ENCODE peak calls at places on chromosomes 3 and 15, in five cellular contexts. W is K562, K is HepG2, M is A549, Y is GM12878. I is an unnamed sample.
A peak's percentile ranks its signal among the peaks of the same experiment; 100 is the strongest.

GRCh38 chr3:173932624-173933023 is 535.1 kb downstream of the NLGN1 start:
- DNase-seq in W (no peak), K (no peak), M (no peak), Y (no peak), I (no peak)

GRCh38 chr3:35537265-35537664 is 102.1 kb upstream of the ARPP21 start:
- DNase-seq in W (no peak), K (no peak), M (peak; percentile 2), Y (no peak), I (no peak)

GRCh38 chr3:126024049-126024854 is 55.3 kb downstream of the ROPN1B start:
- DNase-seq in W (no peak), K (no peak), M (no peak), Y (no peak), I (no peak)

GRCh38 chr3:46609074-46609735 is 3.1 kb upstream of the FAM240A start:
- DNase-seq in W (no peak), K (no peak), M (no peak), Y (no peak), I (no peak)

GRCh38 chr15:74203914-74204431 is 1.4 kb upstream of the STRA6 start:
- DNase-seq in W (peak; percentile 29), K (no peak), M (no peak), Y (no peak), I (no peak)

GRCh38 chr3:45048244-45048643 is 22.1 kb downstream of the CLEC3B start:
- DNase-seq in W (no peak), K (no peak), M (no peak), Y (no peak), I (no peak)

GRCh38 chr3:171548918-171549317 is 88.7 kb upstream of the TNIK start:
- DNase-seq in W (no peak), K (peak; percentile 44), M (no peak), Y (no peak), I (no peak)

GRCh38 chr3:2714856-2715255 is 395.3 kb downstream of the IL5RA start:
- DNase-seq in W (no peak), K (no peak), M (no peak), Y (no peak), I (peak; percentile 2)

GRCh38 chr3:101261506-101261905 is 58.9 kb downstream of the IMPG2 start:
- DNase-seq in W (no peak), K (no peak), M (no peak), Y (no peak), I (no peak)

GRCh38 chr3:48656061-48656840 is 6.4 kb downstream of the CELSR3 start:
- DNase-seq in W (no peak), K (peak; percentile 35), M (peak; percentile 81), Y (no peak), I (peak; percentile 78)

GRCh38 chr15:33031324-33031736 is 163.2 kb downstream of the FMN1 start:
- DNase-seq in W (no peak), K (no peak), M (no peak), Y (no peak), I (no peak)

GRCh38 chr15:36254446-36254845 is 325.0 kb upstream of the CDIN1 start:
- DNase-seq in W (no peak), K (no peak), M (no peak), Y (no peak), I (no peak)

GRCh38 chr3:170741756-170742530 is 128.1 kb downstream of the RPL22L1 start:
- DNase-seq in W (no peak), K (no peak), M (no peak), Y (no peak), I (no peak)

GRCh38 chr3:115518100-115518852 is 105.0 kb upstream of the GAP43 start:
- DNase-seq in W (no peak), K (no peak), M (peak; percentile 14), Y (no peak), I (no peak)

GRCh38 chr15:61441901-61442300 is 212.8 kb upstream of the RORA start:
- DNase-seq in W (no peak), K (no peak), M (no peak), Y (no peak), I (no peak)

GRCh38 chr3:49017978-49018706 is at the start of gene DALRD3:
- DNase-seq in W (peak; percentile 78), K (peak; percentile 72), M (peak; percentile 72), Y (no peak), I (peak; percentile 84)

GRCh38 chr15:52252781-52253180 is 42.8 kb downstream of the MYO5C start:
- DNase-seq in W (no peak), K (peak; percentile 35), M (peak; percentile 91), Y (no peak), I (peak; percentile 41)

GRCh38 chr15:76588811-76589747 is 252.5 kb downstream of the ISL2 start:
- DNase-seq in W (no peak), K (no peak), M (peak; percentile 11), Y (no peak), I (peak; percentile 0)

GRCh38 chr3:106114220-106114619 is 245.4 kb upstream of the CBLB start:
- DNase-seq in W (no peak), K (no peak), M (peak; percentile 71), Y (no peak), I (no peak)

GRCh38 chr15:99564221-99565030 is 1.4 kb upstream of the MEF2A start:
- DNase-seq in W (no peak), K (peak; percentile 36), M (no peak), Y (peak; percentile 50), I (peak; percentile 69)

GRCh38 chr15:38562278-38562677 is 2.3 kb downstream of the RASGRP1 start:
- DNase-seq in W (no peak), K (no peak), M (no peak), Y (no peak), I (no peak)

GRCh38 chr3:188947401-188947982 is 224.3 kb upstream of the TPRG1 start:
- DNase-seq in W (peak; percentile 27), K (no peak), M (peak; percentile 86), Y (no peak), I (peak; percentile 15)

GRCh38 chr15:100918034-100918689 is 995 bp upstream of the LRRK1 start:
- DNase-seq in W (peak; percentile 80), K (peak; percentile 8), M (peak; percentile 92), Y (no peak), I (peak; percentile 94)

DNA sequence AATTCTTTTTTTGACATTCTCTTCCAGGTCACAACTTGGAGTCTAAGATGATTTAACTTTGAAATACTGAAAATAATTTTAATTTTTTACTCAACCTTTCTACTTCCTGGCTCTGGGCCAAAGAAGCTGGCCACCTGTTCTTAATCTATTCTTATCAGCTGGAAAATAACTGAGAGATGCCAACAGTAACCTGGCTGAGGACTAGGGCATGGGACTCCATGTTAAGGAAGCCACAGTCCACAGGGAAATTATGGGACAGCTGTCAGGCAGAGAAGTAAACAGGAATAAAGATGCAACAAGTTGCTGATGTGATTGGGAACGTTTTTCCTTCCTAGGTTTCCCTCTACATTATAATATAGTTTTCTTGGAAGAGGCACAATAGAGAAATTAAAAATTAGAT is 84.7 kb upstream of the CPNE4 start:
- DNase-seq in W (no peak), K (no peak), M (no peak), Y (no peak), I (no peak)
- TF ChIP-seq POLR2A in W (no peak), K (no peak), M (no peak), Y (no peak), I (no peak)

DNA sequence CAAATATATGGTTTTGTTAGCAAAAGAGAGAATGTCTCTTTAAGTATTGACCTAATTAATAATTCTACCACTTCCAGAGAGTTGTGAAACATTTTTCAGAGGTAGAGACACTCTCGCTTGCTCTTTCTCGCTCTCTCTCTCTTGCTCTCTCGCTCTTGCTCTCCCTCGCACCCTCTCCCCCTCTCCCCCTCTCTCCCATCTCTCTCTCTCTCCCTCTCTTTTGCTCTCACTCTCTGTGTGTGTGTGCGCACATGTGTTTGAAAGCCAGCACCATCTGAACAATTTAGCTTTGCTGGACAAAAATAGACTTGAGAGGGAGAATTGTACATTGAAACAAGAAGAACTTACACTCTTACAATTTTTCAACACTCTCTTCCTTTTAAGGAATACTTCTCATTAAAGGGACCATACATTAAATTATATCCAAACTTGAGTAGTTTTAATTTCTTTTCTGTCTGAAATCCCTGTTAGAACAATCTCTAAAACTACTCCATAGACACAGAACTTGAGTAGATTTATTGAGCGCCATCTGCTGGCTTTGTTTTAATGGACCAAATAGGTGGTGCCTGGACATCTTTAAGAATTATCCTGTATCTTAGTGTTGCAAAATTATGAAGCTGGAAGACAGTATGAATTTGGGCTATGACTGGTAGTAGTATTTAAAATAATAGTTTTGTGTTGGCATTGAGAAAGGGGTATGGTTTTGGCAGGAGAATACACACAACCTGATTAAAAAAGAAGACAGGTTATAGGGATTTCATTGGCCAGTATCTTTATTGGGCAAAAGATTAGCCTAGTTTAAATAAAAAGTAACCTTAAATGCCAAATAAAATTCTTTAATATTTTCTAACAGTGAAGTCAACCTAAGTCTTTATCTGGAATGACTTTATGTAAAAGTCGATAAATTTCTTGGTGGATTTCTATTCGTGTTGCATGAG is 124.6 kb downstream of the AKAP13 start:
- DNase-seq in W (peak; percentile 12), K (peak; percentile 53), M (peak; percentile 74), Y (no peak), I (peak; percentile 73)
- TF ChIP-seq MAX in W (no peak), K (no peak), M (no peak), Y (no peak), I (no peak)

GRCh38 chr3:132980102-132980501 is 58.1 kb upstream of the TMEM108 start:
- DNase-seq in W (no peak), K (no peak), M (no peak), Y (no peak), I (no peak)
- TF ChIP-seq MYC in W (no peak), K (no peak), M (no peak), Y (no peak), I (no peak)

DNA sequence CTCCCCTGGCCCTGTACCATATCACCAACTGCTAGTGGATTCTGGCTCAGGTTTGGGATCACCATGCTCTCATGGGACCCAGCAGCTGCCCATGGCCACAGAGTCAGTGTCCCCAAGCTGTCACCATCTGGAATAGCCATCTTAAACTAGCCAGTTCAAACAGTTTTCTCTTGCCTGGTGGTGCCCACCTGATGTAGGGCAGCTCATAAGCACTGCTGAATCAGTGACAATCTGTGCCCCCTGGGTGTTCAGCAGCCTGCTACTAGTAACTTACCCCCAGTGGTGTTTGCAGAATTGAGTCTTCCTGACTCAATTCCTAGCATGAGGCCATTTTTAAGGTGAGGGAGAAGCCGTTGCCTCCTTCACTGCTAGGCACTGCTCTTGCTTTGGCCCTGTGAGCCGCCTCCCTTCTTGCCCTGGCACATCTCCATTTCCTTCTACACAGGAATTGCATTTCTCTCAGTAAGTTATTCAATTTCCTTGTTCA is 7.9 kb downstream of the RPSA start:
- DNase-seq in W (peak; percentile 36), K (no peak), M (peak; percentile 22), Y (no peak), I (peak; percentile 40)
- TF ChIP-seq POLR2A in W (peak; percentile 80), K (peak; percentile 16), M (no peak), Y (peak; percentile 67), I (peak; percentile 11)

GRCh38 chr3:87261925-87262324 is 14.5 kb downstream of the POU1F1 start:
- DNase-seq in W (no peak), K (no peak), M (peak; percentile 16), Y (no peak), I (no peak)

DNA sequence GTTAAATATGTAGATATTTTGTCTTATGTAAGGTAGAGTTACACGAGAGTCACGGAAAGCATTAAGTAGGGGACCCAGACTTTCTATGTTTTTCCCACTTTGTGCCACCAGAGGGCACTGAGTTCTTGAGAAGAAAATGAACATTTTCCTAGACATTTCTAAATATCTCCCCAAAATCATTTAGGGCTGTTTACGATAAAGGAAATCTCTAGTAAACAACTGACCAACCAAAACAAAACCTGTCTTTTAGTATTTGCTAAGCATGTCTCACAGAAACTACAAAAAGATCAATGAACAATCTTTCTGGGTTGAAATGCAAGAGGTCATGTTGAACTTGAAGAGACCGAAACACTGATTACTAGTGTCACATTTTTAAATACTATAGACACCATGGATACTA is 16.1 kb downstream of the POU1F1 start:
- DNase-seq in W (peak; percentile 16), K (peak; percentile 39), M (peak; percentile 74), Y (no peak), I (peak; percentile 49)
- TF ChIP-seq MAX in W (no peak), K (no peak), M (no peak), Y (no peak), I (no peak)

I was measured in NB4.